ENCODE peak calls at places on chromosomes 4 and X, in eight cellular contexts. G is left ventricle myocardium inferior, Y is OCI-LY7, J is uterus, O is stomach, H is suprapubic skin, Z is heart right ventricle, K is fibroblast of lung. W is an unnamed sample.
A peak's percentile ranks its signal among the peaks of the same experiment; 100 is the strongest.

GRCh38 chr4:28250646-28251045 is 1390.0 kb downstream of the STIM2 start:
- DNase-seq in G (no peak), J (no peak), H (no peak), Z (no peak), O (no peak), Y (no peak), K (no peak), W (no peak)

GRCh38 chr4:184655889-184656869 is 6.6 kb downstream of the PRIMPOL start:
- DNase-seq in K (no peak), H (no peak), G (no peak), O (no peak), Y (no peak), Z (no peak), J (no peak), W (no peak)

GRCh38 chr4:113781439-113782040 is 20.0 kb upstream of the CAMK2D start:
- DNase-seq in K (peak; percentile 72), Y (peak; percentile 71), H (no peak), Z (no peak), G (no peak), O (no peak), J (no peak), W (no peak)

GRCh38 chr4:40055379-40055872 is 1.2 kb upstream of the N4BP2 start:
- DNase-seq in J (no peak), Y (no peak), Z (no peak), K (no peak), O (no peak), H (no peak), G (no peak), W (no peak)

GRCh38 chr4:127162741-127163140 is 470.0 kb upstream of the INTU start:
- DNase-seq in Z (no peak), H (no peak), Y (no peak), K (peak; percentile 55), O (no peak), J (no peak), G (no peak), W (no peak)

GRCh38 chr4:174834477-174834876 is 5.4 kb upstream of the GLRA3 start:
- DNase-seq in Y (no peak), O (no peak), K (no peak), H (no peak), G (no peak), J (no peak), Z (no peak), W (no peak)

GRCh38 chr4:187077749-187078148 is 354.1 kb upstream of the FAT1 start:
- DNase-seq in K (no peak), O (no peak), Y (no peak), G (no peak), J (no peak), H (no peak), Z (no peak), W (no peak)

GRCh38 chr4:177442623-177443155 is 452 bp upstream of the AGA start:
- DNase-seq in H (no peak), J (no peak), O (no peak), G (no peak), Y (peak; percentile 61), K (no peak), Z (no peak), W (no peak)

GRCh38 chrX:39816871-39817731 is 280.7 kb downstream of the BCOR start:
- DNase-seq in K (peak; percentile 28), J (no peak), Z (no peak), Y (no peak), H (no peak), G (no peak), O (no peak), W (no peak)

GRCh38 chrX:74234829-74235228 is 69.2 kb upstream of the ZCCHC13 start:
- DNase-seq in G (no peak), Z (no peak), H (no peak), K (no peak), Y (no peak), J (no peak), O (no peak), W (no peak)
- TF ChIP-seq CTCF in G (no peak), Z (no peak), H (no peak), K (no peak), Y (no peak), J (no peak), O (no peak), W (no peak)

GRCh38 chrX:28520786-28521185 is 66.5 kb upstream of the IL1RAPL1 start:
- DNase-seq in Y (no peak), K (no peak), H (no peak), Z (no peak), G (no peak), O (no peak), J (no peak), W (no peak)
- H3K4me3 ChIP-seq in Y (no peak overlapping the region), K (no peak overlapping the region), H (no peak overlapping the region), Z (no peak overlapping the region), G (no peak overlapping the region), O (no peak overlapping the region), J (no peak overlapping the region), W (no peak overlapping the region)

GRCh38 chr4:79247695-79248394 is 78.0 kb downstream of the NAA11 start:
- DNase-seq in J (no peak), Y (no peak), K (no peak), O (no peak), H (no peak), Z (no peak), G (no peak), W (no peak)
- H3K27ac ChIP-seq in J (no peak overlapping the region), Y (no peak overlapping the region), K (no peak overlapping the region), O (no peak overlapping the region), H (no peak overlapping the region), Z (no peak overlapping the region), G (no peak overlapping the region), W (no peak overlapping the region)

GRCh38 chrX:73448379-73448778 is 1.5 kb downstream of the CDX4 start:
- DNase-seq in Z (no peak), G (no peak), J (no peak), K (no peak), O (no peak), H (no peak), Y (no peak), W (no peak)

GRCh38 chrX:73447311-73447794 is 500 bp downstream of the CDX4 start:
- DNase-seq in G (no peak), K (no peak), Y (no peak), J (no peak), Z (no peak), O (no peak), H (no peak), W (no peak)

DNA sequence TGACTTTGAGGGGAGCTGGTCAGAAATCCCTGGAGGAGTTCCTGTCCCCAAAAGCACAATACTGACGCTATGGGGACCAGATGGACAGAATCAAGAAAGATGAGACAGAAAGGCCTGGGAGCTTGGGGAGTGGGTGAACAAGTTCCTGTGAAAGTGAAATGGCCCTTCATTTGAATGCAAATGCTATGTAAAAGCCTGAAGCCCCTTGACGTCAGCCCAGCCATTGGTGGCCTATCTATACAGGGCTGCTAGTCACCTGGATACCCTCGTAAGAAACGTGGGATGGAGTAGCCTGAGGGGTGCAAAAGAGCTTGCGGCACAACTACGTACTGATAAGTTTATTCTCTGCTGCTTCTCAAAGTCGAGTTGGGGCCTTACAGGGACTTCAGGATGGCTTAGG is at the start of gene CDX4:
- DNase-seq in Z (no peak), O (no peak), G (no peak), Y (no peak), H (no peak), K (no peak), J (no peak), W (no peak)
- TF ChIP-seq CTCF in Z (no peak), O (no peak), G (no peak), Y (no peak), H (no peak), K (no peak), J (no peak), W (no peak)

DNA sequence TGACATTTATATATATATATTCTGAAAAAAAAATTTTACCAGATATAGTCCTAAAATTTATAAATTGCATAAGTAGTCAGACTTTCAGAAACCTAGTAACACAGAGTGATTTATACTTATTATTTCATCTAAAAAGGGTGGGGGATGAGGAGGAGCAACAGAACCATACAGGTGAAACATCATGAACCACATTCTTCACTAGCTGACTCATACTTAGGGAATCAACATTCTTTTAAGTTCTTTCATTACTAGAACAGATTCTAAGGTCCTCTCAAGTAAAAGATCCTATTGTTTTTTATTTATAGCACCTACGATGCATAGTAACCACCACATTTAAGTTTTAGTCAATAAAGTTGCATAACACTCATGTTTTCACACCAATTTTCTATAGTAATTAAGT is 166.1 kb downstream of the LRBA start:
- DNase-seq in H (no peak), O (no peak), Z (no peak), J (no peak), G (no peak), K (no peak), Y (no peak), W (no peak)
- H3K4me3 ChIP-seq in H (no peak overlapping the region), O (no peak overlapping the region), Z (no peak overlapping the region), J (no peak overlapping the region), G (no peak overlapping the region), K (no peak overlapping the region), Y (no peak overlapping the region), W (no peak overlapping the region)

GRCh38 chrX:150063138-150063518 is 124.8 kb upstream of the EOLA2 start:
- DNase-seq in H (no peak), Z (no peak), J (no peak), K (no peak), G (no peak), O (no peak), Y (no peak), W (no peak)
- H3K27ac ChIP-seq in H (no peak overlapping the region), Z (no peak overlapping the region), J (no peak overlapping the region), K (peak overlapping the region; percentile 52), G (no peak overlapping the region), O (no peak overlapping the region), Y (no peak overlapping the region), W (no peak overlapping the region)

GRCh38 chrX:2500091-2500680 is 590 bp downstream of the DHRSX start:
- DNase-seq in O (peak; percentile 30), H (no peak), Y (peak; percentile 62), Z (peak; percentile 54), K (peak; percentile 57), G (peak; percentile 34), J (no peak), W (peak; percentile 46)
- TF ChIP-seq CTCF in O (no peak), H (no peak), Y (peak; percentile 66), Z (peak; percentile 30), K (no peak), G (peak; percentile 24), J (no peak), W (no peak)

GRCh38 chrX:33210156-33210555 is 1.2 kb downstream of the DMD start:
- DNase-seq in O (no peak), Z (no peak), G (no peak), J (no peak), Y (no peak), K (no peak), H (no peak), W (no peak)
- H3K4me3 ChIP-seq in O (peak overlapping the region; percentile 1), Z (peak overlapping the region; percentile 40), G (peak overlapping the region; percentile 65), J (peak overlapping the region; percentile 28), Y (no peak overlapping the region), K (peak overlapping the region; percentile 39), H (peak overlapping the region; percentile 16), W (peak overlapping the region; percentile 51)

DNA sequence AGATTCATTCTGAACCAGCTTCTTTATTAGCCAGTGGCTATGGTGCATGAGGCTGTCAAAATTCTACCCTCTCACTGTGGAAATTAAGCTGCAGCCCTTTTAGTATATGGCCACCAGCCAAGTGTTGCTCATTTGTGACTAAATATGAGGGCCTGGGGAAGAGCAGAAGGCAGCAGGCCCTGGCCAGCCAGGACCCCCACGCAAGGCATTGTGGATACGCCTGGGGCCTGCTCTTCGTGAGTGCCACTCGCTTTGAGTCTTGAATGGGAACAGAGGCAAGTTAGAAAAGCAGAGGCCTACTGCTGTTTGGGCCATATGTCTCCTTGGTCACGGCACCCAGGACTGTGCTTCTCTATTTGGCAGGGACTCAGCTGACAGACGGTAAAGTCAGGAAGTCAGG is 10.9 kb downstream of the RTL5 start:
- DNase-seq in Z (no peak), G (no peak), Y (no peak), K (no peak), O (no peak), J (no peak), H (no peak), W (no peak)
- H3K27ac ChIP-seq in Z (no peak overlapping the region), G (peak overlapping the region; percentile 82), Y (no peak overlapping the region), K (peak overlapping the region; percentile 72), O (peak overlapping the region; percentile 46), J (peak overlapping the region; percentile 53), H (peak overlapping the region; percentile 1), W (no peak overlapping the region)